ENCODE peak calls at places on chromosome 10, in four cellular contexts. K is fibroblast of lung, I is upper lobe of left lung, G is endodermal cell. O is an unnamed sample.

GRCh38 chr10:22174442-22174841 is 43.4 kb downstream of the EBLN1 start:
- DNase-seq in I (no peak), G (no peak), K (no peak), O (no peak)

GRCh38 chr10:129953541-129954031 is 10.5 kb downstream of the EBF3 start:
- DNase-seq in I (peak), K (no peak), G (no peak), O (no peak)

GRCh38 chr10:17562572-17562971 is 54.6 kb downstream of the HACD1 start:
- DNase-seq in I (no peak), K (peak), G (no peak), O (no peak)

GRCh38 chr10:43354879-43355380 is 16.5 kb upstream of the FXYD4 start:
- DNase-seq in K (no peak), G (no peak), I (no peak), O (no peak)

GRCh38 chr10:19200211-19200610 is 151.6 kb downstream of the MALRD1 start:
- DNase-seq in K (no peak), I (no peak), G (no peak), O (no peak)

GRCh38 chr10:14707441-14707840 is 67.3 kb downstream of the FAM107B start:
- DNase-seq in I (no peak), G (peak), K (no peak), O (no peak)

GRCh38 chr10:25828475-25828874 is 105.6 kb upstream of the MYO3A start:
- DNase-seq in G (no peak), K (no peak), I (no peak), O (no peak)

GRCh38 chr10:133394801-133395221 is 854 bp downstream of the MTG1 start:
- DNase-seq in G (no peak), I (no peak), K (no peak), O (no peak)

GRCh38 chr10:3310016-3310415 is 137.4 kb upstream of the PITRM1 start:
- DNase-seq in G (no peak), I (no peak), K (no peak), O (no peak)

GRCh38 chr10:13450078-13450477 is 78.7 kb downstream of the BEND7 start:
- DNase-seq in G (no peak), I (no peak), K (peak), O (no peak)

DNA sequence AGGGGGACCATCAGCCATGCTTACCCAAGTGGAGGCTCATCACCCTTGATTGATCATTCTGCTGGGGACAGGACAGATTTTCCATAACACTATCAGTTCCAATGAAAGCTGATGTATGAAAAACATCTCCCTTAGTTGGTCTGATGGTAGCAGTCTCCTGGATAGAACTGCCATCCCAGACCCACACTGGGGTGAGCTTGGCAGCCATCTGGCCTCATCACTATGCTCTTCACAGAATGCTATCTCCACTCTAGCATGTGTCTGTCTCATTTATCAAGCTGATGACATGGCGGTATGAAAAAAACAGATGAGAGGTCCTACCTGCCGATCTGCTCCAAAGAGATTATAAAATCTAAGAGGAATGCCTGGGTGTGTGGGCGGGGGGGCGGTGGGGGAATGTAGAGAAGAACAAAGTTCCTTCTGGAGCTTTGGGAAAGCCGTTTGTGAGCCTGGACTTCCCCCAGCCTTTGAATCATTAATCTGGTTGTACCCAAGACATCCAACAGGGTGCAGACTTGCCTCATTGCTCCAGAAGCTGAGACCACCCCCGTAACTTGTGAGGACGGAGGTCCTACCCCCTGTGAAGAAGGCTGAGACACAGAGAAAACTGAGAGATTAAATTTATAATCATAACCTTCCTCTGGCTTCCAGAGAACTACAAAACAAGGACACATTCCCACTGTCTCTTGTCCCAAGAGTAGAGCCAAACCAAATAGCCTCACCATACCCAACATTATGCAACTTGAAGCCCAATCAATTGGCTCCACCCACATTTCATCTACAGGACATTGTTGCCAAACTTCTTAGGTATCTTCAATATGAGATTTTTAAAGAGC is 340.9 kb downstream of the KCNMA1 start:
- DNase-seq in I (no peak), G (no peak), K (no peak), O (no peak)
- TF ChIP-seq CTCF in I (no peak), G (peak), K (no peak), O (no peak)

GRCh38 chr10:93074597-93075368 is 1.1 kb downstream of the CYP26A1 start:
- DNase-seq in I (peak), K (no peak), G (peak), O (no peak)

GRCh38 chr10:93073539-93074136 is at the start of gene CYP26A1:
- DNase-seq in G (peak), K (no peak), I (peak), O (no peak)

GRCh38 chr10:93072713-93073538 is 767 bp upstream of the CYP26A1 start:
- DNase-seq in I (peak), K (no peak), G (peak), O (no peak)

GRCh38 chr10:93075369-93076221 is 1.9 kb downstream of the CYP26A1 start:
- DNase-seq in I (no peak), K (no peak), G (no peak), O (no peak)

DNA sequence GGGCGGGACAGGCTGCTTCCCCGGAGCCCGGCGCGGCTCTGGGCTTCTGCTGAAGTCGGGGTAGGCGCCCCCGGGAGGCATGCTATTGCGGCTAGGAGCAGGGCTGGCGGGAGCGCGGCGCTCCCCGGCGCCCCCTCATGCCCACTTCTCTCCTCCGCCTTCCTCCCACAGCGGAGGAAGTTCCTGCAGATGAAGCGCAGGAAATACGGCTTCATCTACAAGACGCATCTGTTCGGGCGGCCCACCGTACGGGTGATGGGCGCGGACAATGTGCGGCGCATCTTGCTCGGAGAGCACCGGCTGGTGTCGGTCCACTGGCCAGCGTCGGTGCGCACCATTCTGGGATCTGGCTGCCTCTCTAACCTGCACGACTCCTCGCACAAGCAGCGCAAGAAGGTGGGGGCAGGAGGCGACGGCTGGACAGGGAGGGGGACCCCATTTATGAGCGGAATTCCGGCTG is 474 bp downstream of the CYP26A1 start:
- DNase-seq in I (no peak), G (peak), K (no peak), O (no peak)
- TF ChIP-seq CTCF in I (no peak), G (no peak), K (no peak), O (peak)

GRCh38 chr10:61978965-61979364 is 77.5 kb downstream of the ARID5B start:
- DNase-seq in G (peak), I (no peak), K (no peak), O (no peak)
- TF ChIP-seq CTCF in G (peak), I (no peak), K (no peak), O (no peak)

DNA sequence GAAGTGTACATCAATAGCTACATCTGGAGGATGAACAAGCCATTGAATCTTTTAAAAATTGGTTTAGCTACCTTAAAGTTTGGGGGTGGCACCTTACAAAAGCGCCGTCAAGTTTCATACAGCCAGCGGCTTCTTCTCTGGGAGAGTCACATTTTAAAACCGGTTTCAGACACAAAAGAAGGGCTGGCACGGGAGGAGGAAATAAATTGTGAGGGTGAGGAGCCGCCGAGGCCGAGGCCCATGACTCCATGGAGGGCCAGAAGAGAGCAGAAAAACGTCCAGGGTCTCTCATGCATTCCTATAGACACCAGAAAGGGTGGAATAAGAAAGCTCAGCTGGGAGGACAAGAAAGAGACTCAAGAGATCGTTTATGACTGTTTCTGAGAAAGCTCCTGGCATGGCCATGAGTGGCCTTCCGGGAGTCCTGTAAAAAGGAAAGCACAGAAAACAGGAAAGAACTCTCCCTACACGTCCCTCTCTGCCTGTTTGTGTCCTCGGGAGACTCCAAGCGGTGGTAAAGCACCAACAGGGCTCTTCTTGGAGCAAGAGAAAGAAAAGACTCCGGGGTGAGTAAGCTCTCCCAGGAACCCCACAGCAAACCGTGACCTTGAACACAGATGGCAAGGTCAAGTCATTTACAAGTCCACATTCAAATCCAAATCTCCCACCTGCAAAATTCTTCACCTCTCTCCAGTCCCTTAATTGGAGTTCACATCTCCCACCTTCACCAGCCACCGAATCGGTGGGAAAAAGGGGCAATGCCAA is 1.8 kb downstream of the FRAT2 start:
- DNase-seq in G (peak), K (peak), I (no peak), O (no peak)
- TF ChIP-seq CTCF in G (no peak), K (peak), I (no peak), O (peak)

DNA sequence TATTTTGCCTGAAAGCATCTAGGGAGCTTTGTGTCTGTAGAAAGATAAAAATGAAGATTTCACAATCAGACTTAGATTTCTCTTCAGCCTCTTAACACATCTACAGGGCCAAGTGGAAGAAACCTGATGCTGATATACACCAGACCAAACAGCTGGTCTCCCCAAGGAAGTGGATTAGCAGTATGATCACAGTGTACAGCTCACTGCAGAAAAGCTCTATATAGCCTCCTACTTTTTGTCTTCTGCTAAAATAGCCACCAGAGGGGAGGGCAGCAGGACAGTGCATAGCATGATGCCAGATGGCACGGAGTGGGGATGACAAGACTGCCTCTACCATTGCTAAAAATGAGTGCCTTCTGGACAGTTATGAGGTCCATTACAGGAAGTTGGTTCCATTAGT is 16.0 kb downstream of the FAM13C start:
- DNase-seq in G (no peak), I (no peak), K (peak), O (no peak)
- TF ChIP-seq CTCF in G (no peak), I (no peak), K (no peak), O (no peak)

DNA sequence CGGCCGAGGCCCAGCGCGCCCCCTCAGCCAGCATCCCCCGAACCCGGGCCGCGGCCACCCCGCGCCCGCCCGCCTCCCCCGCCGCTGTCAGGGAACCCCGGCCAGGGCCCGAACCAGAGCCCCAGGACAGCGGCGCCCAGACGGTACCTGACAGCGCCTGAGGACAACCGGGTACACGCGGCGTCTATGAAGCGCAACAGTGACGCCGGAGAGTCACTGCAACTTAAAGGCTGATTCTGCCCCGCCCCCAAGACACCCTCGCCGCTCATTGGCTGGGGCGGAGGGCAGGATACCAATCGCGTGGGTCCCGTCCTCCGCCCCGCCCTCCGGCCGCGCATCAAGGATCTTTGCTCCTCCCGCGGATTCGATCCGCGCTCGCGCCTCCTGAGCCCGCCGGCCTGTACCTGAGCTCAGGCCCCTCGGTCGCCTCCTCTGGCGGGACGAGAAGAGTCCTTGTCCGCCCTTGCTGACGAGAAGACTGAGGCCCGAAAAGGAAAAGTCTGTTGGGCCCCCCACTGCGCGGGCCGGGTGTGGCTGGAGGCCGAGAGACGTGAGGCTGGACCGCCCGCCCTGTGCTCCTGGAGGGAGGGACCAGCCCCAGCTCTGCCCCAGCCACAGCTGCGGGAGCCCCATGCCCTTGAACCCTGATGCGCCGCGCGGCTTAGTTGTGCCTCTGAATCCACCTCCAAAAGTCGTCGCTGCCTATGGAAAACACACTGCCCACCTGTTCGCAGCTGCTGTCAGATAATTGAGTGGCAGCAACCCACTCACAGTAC is at the start of gene OAT:
- DNase-seq in K (peak), I (peak), G (peak), O (peak)
- TF ChIP-seq CTCF in K (no peak), I (peak), G (peak), O (peak)

DNA sequence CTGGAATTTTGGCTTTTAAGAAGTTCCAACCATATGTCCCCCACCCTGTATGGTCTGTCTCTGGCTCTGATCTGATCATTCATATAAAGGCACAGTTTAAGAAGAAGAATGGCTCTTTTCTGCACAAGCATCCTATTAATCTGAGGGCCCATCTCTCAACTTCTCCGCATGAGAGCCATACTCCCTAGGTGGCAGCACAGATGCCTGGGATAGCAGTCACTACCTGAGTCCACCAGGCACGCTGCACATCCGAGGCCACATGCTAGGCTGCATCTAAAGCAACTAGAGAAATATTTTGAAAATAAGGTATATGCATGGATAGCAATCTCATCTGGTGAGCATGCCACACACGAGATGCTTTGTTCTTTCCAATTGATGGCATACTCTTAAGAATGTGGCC is 565.5 kb downstream of the PARD3 start:
- DNase-seq in G (peak), I (no peak), K (no peak), O (no peak)
- TF ChIP-seq CTCF in G (peak), I (no peak), K (no peak), O (peak)

DNA sequence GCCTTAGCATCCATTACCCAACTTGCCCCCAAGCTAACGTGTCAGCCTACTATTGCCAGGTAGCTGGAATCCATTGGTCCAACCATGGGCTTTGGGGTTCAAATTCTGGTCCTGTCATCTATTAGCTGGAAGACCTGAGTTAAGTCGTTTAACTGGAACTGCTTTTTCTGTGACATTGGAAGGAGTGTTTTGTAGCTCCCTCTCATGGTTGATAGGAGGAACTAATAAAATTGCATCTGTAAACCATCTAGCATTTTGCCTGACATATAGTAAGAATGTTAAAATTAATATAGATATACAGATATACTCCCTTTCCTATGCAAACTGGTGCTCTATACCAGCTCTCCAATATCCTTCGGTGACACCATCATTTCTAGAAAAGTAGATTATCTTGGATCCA is 23.8 kb upstream of the SLF2 start:
- DNase-seq in I (no peak), K (peak), G (peak), O (no peak)
- TF ChIP-seq CTCF in I (no peak), K (peak), G (peak), O (peak)

GRCh38 chr10:44882146-44882720 is 28.9 kb upstream of the TMEM72 start:
- DNase-seq in I (no peak), K (no peak), G (peak), O (no peak)

GRCh38 chr10:44881639-44882038 is 29.5 kb upstream of the TMEM72 start:
- DNase-seq in G (peak), K (no peak), I (no peak), O (no peak)

GRCh38 chr10:44880090-44880715 is 30.9 kb upstream of the TMEM72 start:
- DNase-seq in G (peak), K (no peak), I (peak), O (no peak)

GRCh38 chr10:44879531-44879899 is 31.6 kb upstream of the TMEM72 start:
- DNase-seq in I (no peak), G (peak), K (no peak), O (no peak)

DNA sequence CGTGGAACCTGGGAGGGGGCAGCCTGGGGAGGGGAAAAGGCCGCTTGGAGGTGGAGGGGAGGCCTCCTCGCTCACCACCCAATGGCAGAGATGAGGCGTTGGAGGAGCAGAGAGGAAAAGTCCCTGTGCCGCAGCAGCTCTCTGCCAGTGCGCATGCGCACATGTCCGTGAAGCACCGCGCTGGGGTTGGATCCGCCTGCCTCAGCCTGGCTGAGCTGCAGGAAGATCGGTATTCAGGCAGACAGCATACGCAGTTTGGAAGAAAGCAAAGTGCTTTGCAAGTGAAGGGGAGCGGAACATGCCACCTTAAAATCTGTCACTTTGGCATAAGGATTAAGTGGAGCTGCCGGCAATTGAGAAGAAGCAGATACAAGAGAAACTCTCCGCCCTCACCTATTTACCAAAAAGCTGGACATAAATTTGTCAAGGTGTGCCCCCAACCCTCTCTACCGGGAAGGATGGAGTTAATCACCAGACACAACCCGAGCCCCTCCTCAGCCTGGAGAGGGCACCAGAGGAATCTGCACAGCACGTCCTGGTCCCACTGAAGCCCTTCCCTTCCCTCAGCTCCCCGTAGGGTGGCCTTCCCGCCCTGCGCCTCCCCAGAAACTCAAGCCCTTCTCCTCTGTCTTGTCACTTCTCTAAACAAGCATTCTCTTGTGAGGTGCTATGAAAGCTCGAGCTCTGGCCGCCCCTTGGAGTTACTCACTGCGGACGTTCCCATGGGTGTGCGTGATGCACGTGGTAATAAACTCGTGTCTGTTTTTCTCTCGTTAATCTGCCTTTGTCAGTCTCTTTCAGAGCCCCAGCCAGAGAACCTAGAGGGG is 32.2 kb upstream of the TMEM72 start:
- DNase-seq in I (peak), K (peak), G (peak), O (peak)
- TF ChIP-seq CTCF in I (no peak), K (peak), G (peak), O (peak)